ENCODE peak calls at places on chromosomes 13 and 19, in four cellular contexts. T is MM.1S, J is GM23248, O is hepatocyte. D is an unnamed sample.

GRCh38 chr19:32339988-32340874 is 5.2 kb upstream of the ZNF507 start:
- DNase-seq in T (peak), J (peak), O (peak), D (peak)

GRCh38 chr13:100721885-100722512 is 47.4 kb upstream of the TMTC4 start:
- DNase-seq in J (peak), T (peak), O (peak), D (peak)

GRCh38 chr13:94674609-94675348 is 37.6 kb downstream of the SOX21 start:
- DNase-seq in J (peak), O (peak), T (peak), D (peak)

GRCh38 chr19:13298565-13299481 is 148.6 kb downstream of the IER2 start:
- DNase-seq in O (no peak), J (no peak), T (no peak), D (no peak)

GRCh38 chr13:61414686-61415664 is 674 bp downstream of the PCDH20 start:
- DNase-seq in J (no peak), O (peak), T (no peak), D (peak)

GRCh38 chr13:73166204-73166603 is 107.4 kb downstream of the KLF5 start:
- DNase-seq in J (no peak), O (no peak), T (no peak), D (no peak)

GRCh38 chr13:29260684-29261083 is 334.8 kb downstream of the SLC7A1 start:
- DNase-seq in T (no peak), J (no peak), O (peak), D (no peak)

GRCh38 chr19:42088471-42089190 is 12.7 kb downstream of the ZNF574 start:
- DNase-seq in T (no peak), O (no peak), J (peak), D (no peak)

GRCh38 chr13:26601669-26602068 is 44.2 kb downstream of the WASF3 start:
- DNase-seq in O (no peak), T (peak), J (peak), D (peak)

GRCh38 chr13:68551701-68552522 is 1321.8 kb upstream of the PCDH9 start:
- DNase-seq in O (no peak), T (peak), J (no peak), D (peak)

DNA sequence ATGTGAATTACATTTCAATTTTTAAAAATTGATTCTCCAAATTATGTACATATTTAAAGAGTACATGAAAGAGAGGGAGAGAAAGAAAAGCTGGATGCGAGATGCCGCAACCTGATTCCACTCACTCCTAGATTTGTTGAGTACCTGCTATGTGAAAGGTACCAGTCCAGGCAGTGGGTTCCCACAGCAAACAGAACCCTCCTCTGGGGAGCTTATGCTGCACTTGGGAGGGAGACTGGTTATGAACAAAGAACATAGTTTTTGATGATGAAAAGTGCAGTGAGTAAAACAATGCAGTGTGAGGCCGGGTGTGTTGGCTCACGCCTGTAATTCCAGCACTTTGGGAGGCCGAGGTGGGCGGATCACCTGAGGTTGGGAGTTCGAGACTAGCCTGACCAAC is 43.4 kb downstream of the ACTN4 start:
- DNase-seq in O (no peak), T (no peak), J (no peak), D (no peak)
- TF ChIP-seq EZH2phosphoT487 in O (no peak), T (no peak), J (no peak), D (no peak)

GRCh38 chr19:19122902-19123301 is 15.4 kb downstream of the TMEM161A start:
- DNase-seq in J (no peak), T (no peak), O (no peak), D (no peak)
- TF ChIP-seq EZH2phosphoT487 in J (no peak), T (no peak), O (no peak), D (no peak)

GRCh38 chr13:110593430-110594130 is 21.8 kb upstream of the NAXD start:
- DNase-seq in O (peak), T (peak), J (peak), D (peak)
- TF ChIP-seq EZH2phosphoT487 in O (no peak), T (no peak), J (no peak), D (no peak)

GRCh38 chr19:44694184-44694579 is 4.8 kb upstream of the CEACAM16 start:
- DNase-seq in O (no peak), J (peak), T (no peak), D (no peak)
- TF ChIP-seq EZH2phosphoT487 in O (no peak), J (no peak), T (no peak), D (no peak)

GRCh38 chr19:1676351-1677266 is 24.2 kb upstream of the TCF3 start:
- DNase-seq in T (no peak), J (no peak), O (no peak), D (no peak)

GRCh38 chr19:1674293-1674679 is 21.9 kb upstream of the TCF3 start:
- DNase-seq in J (no peak), O (no peak), T (no peak), D (no peak)

GRCh38 chr19:1673645-1674292 is 21.4 kb upstream of the TCF3 start:
- DNase-seq in J (no peak), T (no peak), O (no peak), D (no peak)

GRCh38 chr19:1678073-1678472 is 25.7 kb upstream of the TCF3 start:
- DNase-seq in T (no peak), J (no peak), O (no peak), D (no peak)

DNA sequence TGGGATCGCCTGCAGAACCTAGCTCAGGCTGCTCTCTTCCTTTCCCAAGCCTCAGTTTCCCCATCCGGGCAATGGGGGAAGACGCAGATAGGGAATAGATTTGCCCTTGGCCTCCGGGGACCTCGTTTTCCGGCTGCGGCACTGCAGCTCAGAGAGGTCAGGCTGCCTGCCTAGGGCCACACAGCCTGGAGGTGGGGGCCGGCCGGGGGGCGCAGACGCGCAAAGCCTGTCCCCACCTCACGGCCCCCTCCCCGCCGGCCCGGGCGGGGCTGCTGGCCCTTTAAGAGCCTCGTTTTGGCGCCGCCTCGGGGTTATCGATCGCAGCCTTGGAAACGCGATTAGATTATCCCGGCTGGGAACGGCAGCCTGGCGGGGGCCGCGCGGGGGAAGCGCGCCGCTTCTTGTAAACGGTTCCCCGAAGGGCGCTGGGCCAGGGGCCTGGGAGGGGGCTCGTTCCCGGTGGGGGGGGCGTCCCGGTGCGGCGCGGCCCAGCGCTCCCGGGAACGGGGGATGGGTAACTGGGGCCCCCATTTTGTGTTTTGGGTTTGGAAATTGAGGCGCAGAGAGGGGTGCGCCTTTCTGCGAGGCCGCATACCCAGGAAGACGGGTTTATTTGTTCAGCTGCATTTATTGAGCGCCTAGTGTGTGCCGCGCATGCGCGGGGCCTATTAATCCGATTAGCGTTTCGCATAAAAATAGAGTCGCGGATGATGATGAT is 23.4 kb upstream of the TCF3 start:
- DNase-seq in T (no peak), J (no peak), O (no peak), D (no peak)
- TF ChIP-seq EZH2phosphoT487 in T (peak), J (no peak), O (no peak), D (no peak)

GRCh38 chr13:48155850-48156249 is 60.9 kb upstream of the MED4 start:
- DNase-seq in O (no peak), T (no peak), J (peak), D (peak)
- TF ChIP-seq EZH2phosphoT487 in O (no peak), T (no peak), J (no peak), D (no peak)

DNA sequence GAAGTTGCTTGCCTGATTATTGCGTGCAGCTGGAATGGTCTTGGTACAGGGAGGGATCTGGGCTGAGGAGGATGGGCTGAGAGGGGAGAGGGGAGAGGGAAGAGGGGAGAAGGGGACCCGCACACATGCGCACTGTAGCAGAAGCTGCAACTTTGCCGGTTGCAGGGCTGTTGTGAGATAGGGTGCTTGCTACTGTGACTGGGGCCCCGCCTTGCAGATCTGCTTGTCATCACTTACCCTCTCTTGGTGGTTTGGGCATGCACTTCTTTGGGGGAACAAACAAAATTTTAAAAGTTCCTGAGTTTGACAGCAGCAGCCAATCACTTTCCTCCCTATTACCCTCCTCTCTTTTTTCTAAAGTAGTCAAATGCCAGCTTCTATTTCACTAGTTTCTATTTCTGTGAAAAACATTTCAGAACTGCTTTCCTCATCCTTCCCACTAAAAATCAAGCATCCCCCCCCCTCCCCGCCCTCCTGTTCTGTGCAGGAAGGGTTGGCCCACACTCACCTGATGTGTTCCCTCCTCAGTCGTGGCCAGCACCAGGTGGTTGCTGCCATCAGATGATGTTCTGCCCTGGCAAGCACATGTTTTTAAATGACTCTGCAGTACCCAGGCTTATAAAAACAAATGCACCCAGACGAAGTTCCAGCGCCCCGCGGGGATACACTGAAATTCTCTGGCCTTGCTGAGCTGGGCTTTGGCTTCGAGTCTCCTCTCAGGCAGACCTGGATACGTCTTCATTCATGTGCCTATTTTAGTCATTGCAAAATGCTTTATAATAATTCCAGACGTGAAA is 316.5 kb downstream of the DLEU7 start:
- DNase-seq in T (peak), O (no peak), J (no peak), D (no peak)
- TF ChIP-seq EZH2phosphoT487 in T (no peak), O (no peak), J (no peak), D (no peak)